ENCODE peak calls at places on chromosomes 16 and 17, in four cellular contexts. One of them, this sample, is unnamed.
A peak's percentile ranks its signal among the peaks of the same experiment; 100 is the strongest.

GRCh38 chr16:13561276-13561675 is 358.7 kb upstream of the ERCC4 start:
- DNase-seq in H9: no peak
- DNase-seq in activated B cell treated with CpG ODN at 0.5 μM for 24 hours: no peak
- DNase-seq in IMR-90: no peak
- DNase-seq in this sample: no peak

GRCh38 chr17:67830440-67830839 is 5.1 kb downstream of the BPTF start:
- DNase-seq in H9: peak; percentile 50
- DNase-seq in activated B cell treated with CpG ODN at 0.5 μM for 24 hours: no peak
- DNase-seq in IMR-90: no peak
- DNase-seq in this sample: no peak

GRCh38 chr17:8004899-8005298 is 2.5 kb downstream of the GUCY2D start:
- DNase-seq in H9: no peak
- DNase-seq in activated B cell treated with CpG ODN at 0.5 μM for 24 hours: no peak
- DNase-seq in IMR-90: peak; percentile 79
- DNase-seq in this sample: no peak

GRCh38 chr17:12024332-12024731 is 3.7 kb downstream of the MAP2K4 start:
- DNase-seq in H9: no peak
- DNase-seq in activated B cell treated with CpG ODN at 0.5 μM for 24 hours: no peak
- DNase-seq in IMR-90: peak; percentile 73
- DNase-seq in this sample: no peak

GRCh38 chr16:88389191-88389590 is 6.4 kb downstream of the ZNF469 start:
- DNase-seq in H9: no peak
- DNase-seq in activated B cell treated with CpG ODN at 0.5 μM for 24 hours: no peak
- DNase-seq in IMR-90: no peak
- DNase-seq in this sample: no peak

GRCh38 chr17:58084317-58084981 is 1.2 kb downstream of the DYNLL2 start:
- DNase-seq in H9: peak; percentile 64
- DNase-seq in activated B cell treated with CpG ODN at 0.5 μM for 24 hours: no peak
- DNase-seq in IMR-90: no peak
- DNase-seq in this sample: peak; percentile 19

GRCh38 chr17:82889496-82890338 is 49.9 kb upstream of the ZNF750 start:
- DNase-seq in H9: no peak
- DNase-seq in activated B cell treated with CpG ODN at 0.5 μM for 24 hours: no peak
- DNase-seq in IMR-90: no peak
- DNase-seq in this sample: no peak

GRCh38 chr17:20852541-20853370 is 190.1 kb downstream of the USP22 start:
- DNase-seq in H9: peak; percentile 85
- DNase-seq in activated B cell treated with CpG ODN at 0.5 μM for 24 hours: no peak
- DNase-seq in IMR-90: no peak
- DNase-seq in this sample: no peak

GRCh38 chr16:25060920-25061319 is 45.8 kb upstream of the ARHGAP17 start:
- DNase-seq in H9: no peak
- DNase-seq in activated B cell treated with CpG ODN at 0.5 μM for 24 hours: no peak
- DNase-seq in IMR-90: peak; percentile 31
- DNase-seq in this sample: no peak

GRCh38 chr16:15035163-15035729 is 20.6 kb downstream of the NTAN1 start:
- DNase-seq in H9: no peak
- DNase-seq in activated B cell treated with CpG ODN at 0.5 μM for 24 hours: no peak
- DNase-seq in IMR-90: no peak
- DNase-seq in this sample: no peak

GRCh38 chr17:81285894-81286293 is 9.2 kb downstream of the SLC38A10 start:
- DNase-seq in H9: no peak
- DNase-seq in activated B cell treated with CpG ODN at 0.5 μM for 24 hours: no peak
- DNase-seq in IMR-90: no peak
- DNase-seq in this sample: no peak

GRCh38 chr16:82761236-82761635 is 134.5 kb downstream of the CDH13 start:
- DNase-seq in H9: no peak
- DNase-seq in activated B cell treated with CpG ODN at 0.5 μM for 24 hours: no peak
- DNase-seq in IMR-90: peak; percentile 74
- DNase-seq in this sample: no peak

GRCh38 chr16:86771506-86772230 is 193.3 kb downstream of the FOXL1 start:
- DNase-seq in H9: no peak
- DNase-seq in activated B cell treated with CpG ODN at 0.5 μM for 24 hours: no peak
- DNase-seq in IMR-90: peak; percentile 17
- DNase-seq in this sample: no peak

GRCh38 chr17:82408288-82408937 is 9.7 kb upstream of the HEXD start:
- DNase-seq in H9: no peak
- DNase-seq in activated B cell treated with CpG ODN at 0.5 μM for 24 hours: no peak
- DNase-seq in IMR-90: no peak
- DNase-seq in this sample: no peak

GRCh38 chr16:3793161-3793576 is 75.8 kb upstream of the TRAP1 start:
- DNase-seq in H9: no peak
- DNase-seq in activated B cell treated with CpG ODN at 0.5 μM for 24 hours: no peak
- DNase-seq in IMR-90: no peak
- DNase-seq in this sample: no peak

GRCh38 chr16:75761111-75761510 is 34.8 kb upstream of the CPHXL start:
- DNase-seq in H9: no peak
- DNase-seq in activated B cell treated with CpG ODN at 0.5 μM for 24 hours: no peak
- DNase-seq in IMR-90: peak; percentile 11
- DNase-seq in this sample: no peak

GRCh38 chr17:81807839-81808238 is 3.9 kb downstream of the GCGR start:
- DNase-seq in H9: no peak
- DNase-seq in activated B cell treated with CpG ODN at 0.5 μM for 24 hours: no peak
- DNase-seq in IMR-90: no peak
- DNase-seq in this sample: no peak

GRCh38 chr16:11583889-11584565 is 2.7 kb downstream of the LITAF start:
- DNase-seq in H9: no peak
- DNase-seq in activated B cell treated with CpG ODN at 0.5 μM for 24 hours: no peak
- DNase-seq in IMR-90: no peak
- DNase-seq in this sample: no peak

GRCh38 chr17:61583242-61583641 is 7.8 kb downstream of the NACA2 start:
- DNase-seq in H9: no peak
- DNase-seq in activated B cell treated with CpG ODN at 0.5 μM for 24 hours: no peak
- DNase-seq in IMR-90: peak; percentile 83
- DNase-seq in this sample: no peak

GRCh38 chr17:27489045-27489715 is 32.9 kb downstream of the KSR1 start:
- DNase-seq in H9: no peak
- DNase-seq in activated B cell treated with CpG ODN at 0.5 μM for 24 hours: no peak
- DNase-seq in IMR-90: peak; percentile 59
- DNase-seq in this sample: no peak

GRCh38 chr17:50955667-50956120 is 89.5 kb upstream of the TOB1 start:
- DNase-seq in H9: no peak
- DNase-seq in activated B cell treated with CpG ODN at 0.5 μM for 24 hours: no peak
- DNase-seq in IMR-90: no peak
- DNase-seq in this sample: peak; percentile 2

GRCh38 chr16:50614956-50615727 is 66.0 kb downstream of the SNX20 start:
- DNase-seq in H9: no peak
- DNase-seq in activated B cell treated with CpG ODN at 0.5 μM for 24 hours: no peak
- DNase-seq in IMR-90: no peak
- DNase-seq in this sample: no peak

GRCh38 chr17:56262854-56263253 is 109.6 kb downstream of the ANKFN1 start:
- DNase-seq in H9: no peak
- DNase-seq in activated B cell treated with CpG ODN at 0.5 μM for 24 hours: no peak
- DNase-seq in IMR-90: peak; percentile 7
- DNase-seq in this sample: no peak

DNA sequence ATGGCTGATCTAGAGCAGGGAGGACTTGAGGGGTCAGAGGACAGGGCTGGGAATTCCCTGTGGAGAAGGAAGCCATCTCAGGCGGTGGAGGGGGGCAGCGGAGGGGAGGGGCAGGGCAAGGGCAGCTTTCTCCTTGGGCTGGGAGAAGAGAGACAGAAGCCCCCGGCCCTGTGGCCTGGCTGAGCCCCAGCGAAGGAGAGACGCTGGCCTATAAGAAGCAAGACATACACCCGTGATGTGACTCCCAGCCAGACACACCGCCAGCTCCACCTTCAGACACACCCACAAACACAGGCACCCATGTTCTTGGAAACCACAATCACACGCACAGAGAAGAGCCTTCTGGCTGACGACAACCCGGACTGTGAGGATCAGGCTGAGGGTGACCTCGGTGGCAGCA is 10.0 kb downstream of the TRPV3 start:
- DNase-seq in H9: peak; percentile 22
- DNase-seq in activated B cell treated with CpG ODN at 0.5 μM for 24 hours: no peak
- DNase-seq in IMR-90: no peak
- DNase-seq in this sample: no peak
- TF ChIP-seq CTCF in H9: no peak
- TF ChIP-seq CTCF in activated B cell treated with CpG ODN at 0.5 μM for 24 hours: no peak
- TF ChIP-seq CTCF in IMR-90: no peak
- TF ChIP-seq CTCF in this sample: no peak

GRCh38 chr17:80125656-80126448 is 21.1 kb downstream of the EIF4A3 start:
- DNase-seq in H9: no peak
- DNase-seq in activated B cell treated with CpG ODN at 0.5 μM for 24 hours: no peak
- DNase-seq in IMR-90: peak; percentile 72
- DNase-seq in this sample: no peak

GRCh38 chr17:80123791-80124190 is 22.4 kb downstream of the GAA start:
- DNase-seq in H9: peak; percentile 40
- DNase-seq in activated B cell treated with CpG ODN at 0.5 μM for 24 hours: no peak
- DNase-seq in IMR-90: peak; percentile 75
- DNase-seq in this sample: no peak

GRCh38 chr17:80126449-80126715 is 20.5 kb downstream of the EIF4A3 start:
- DNase-seq in H9: no peak
- DNase-seq in activated B cell treated with CpG ODN at 0.5 μM for 24 hours: no peak
- DNase-seq in IMR-90: no peak
- DNase-seq in this sample: no peak

GRCh38 chr17:80122926-80123505 is 21.6 kb downstream of the GAA start:
- DNase-seq in H9: peak; percentile 35
- DNase-seq in activated B cell treated with CpG ODN at 0.5 μM for 24 hours: no peak
- DNase-seq in IMR-90: no peak
- DNase-seq in this sample: no peak

GRCh38 chr17:80124351-80124981 is 22.5 kb downstream of the EIF4A3 start:
- DNase-seq in H9: peak; percentile 93
- DNase-seq in activated B cell treated with CpG ODN at 0.5 μM for 24 hours: peak; percentile 12
- DNase-seq in IMR-90: peak; percentile 64
- DNase-seq in this sample: no peak
- TF ChIP-seq CTCF in H9: peak; percentile 88
- TF ChIP-seq CTCF in activated B cell treated with CpG ODN at 0.5 μM for 24 hours: no peak
- TF ChIP-seq CTCF in IMR-90: peak; percentile 30
- TF ChIP-seq CTCF in this sample: no peak

GRCh38 chr16:67199011-67199807 is at the start of gene ELMO3:
- DNase-seq in H9: peak; percentile 92
- DNase-seq in activated B cell treated with CpG ODN at 0.5 μM for 24 hours: no peak
- DNase-seq in IMR-90: no peak
- DNase-seq in this sample: no peak
- TF ChIP-seq CTCF in H9: peak; percentile 73
- TF ChIP-seq CTCF in activated B cell treated with CpG ODN at 0.5 μM for 24 hours: no peak
- TF ChIP-seq CTCF in IMR-90: peak; percentile 33
- TF ChIP-seq CTCF in this sample: no peak

DNA sequence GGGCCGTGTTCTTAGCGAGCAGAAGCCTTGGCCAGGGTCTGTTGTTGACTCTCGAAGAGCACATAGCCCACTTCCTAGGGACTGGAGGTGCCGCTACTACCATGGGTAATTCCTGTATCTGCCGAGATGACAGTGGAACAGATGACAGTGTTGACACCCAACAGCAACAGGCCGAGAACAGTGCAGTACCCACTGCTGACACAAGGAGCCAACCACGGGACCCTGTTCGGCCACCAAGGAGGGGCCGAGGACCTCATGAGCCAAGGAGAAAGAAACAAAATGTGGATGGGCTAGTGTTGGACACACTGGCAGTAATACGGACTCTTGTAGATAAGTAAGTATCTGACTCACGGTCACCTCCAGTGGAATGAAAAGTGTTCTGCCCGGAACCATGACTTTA is 18.5 kb downstream of the RSPRY1 start:
- DNase-seq in H9: peak; percentile 45
- DNase-seq in activated B cell treated with CpG ODN at 0.5 μM for 24 hours: no peak
- DNase-seq in IMR-90: no peak
- DNase-seq in this sample: no peak
- TF ChIP-seq CTCF in H9: peak; percentile 48
- TF ChIP-seq CTCF in activated B cell treated with CpG ODN at 0.5 μM for 24 hours: no peak
- TF ChIP-seq CTCF in IMR-90: no peak
- TF ChIP-seq CTCF in this sample: no peak

GRCh38 chr16:22813223-22813945 is 578 bp upstream of the HS3ST2 start:
- DNase-seq in H9: peak; percentile 88
- DNase-seq in activated B cell treated with CpG ODN at 0.5 μM for 24 hours: no peak
- DNase-seq in IMR-90: peak; percentile 7
- DNase-seq in this sample: no peak

GRCh38 chr16:22815863-22816262 is 1.9 kb downstream of the HS3ST2 start:
- DNase-seq in H9: no peak
- DNase-seq in activated B cell treated with CpG ODN at 0.5 μM for 24 hours: no peak
- DNase-seq in IMR-90: no peak
- DNase-seq in this sample: no peak

GRCh38 chr16:22816475-22816874 is 2.5 kb downstream of the HS3ST2 start:
- DNase-seq in H9: no peak
- DNase-seq in activated B cell treated with CpG ODN at 0.5 μM for 24 hours: no peak
- DNase-seq in IMR-90: no peak
- DNase-seq in this sample: no peak

GRCh38 chr16:22814330-22815105 is 556 bp downstream of the HS3ST2 start:
- DNase-seq in H9: peak; percentile 57
- DNase-seq in activated B cell treated with CpG ODN at 0.5 μM for 24 hours: no peak
- DNase-seq in IMR-90: no peak
- DNase-seq in this sample: no peak

DNA sequence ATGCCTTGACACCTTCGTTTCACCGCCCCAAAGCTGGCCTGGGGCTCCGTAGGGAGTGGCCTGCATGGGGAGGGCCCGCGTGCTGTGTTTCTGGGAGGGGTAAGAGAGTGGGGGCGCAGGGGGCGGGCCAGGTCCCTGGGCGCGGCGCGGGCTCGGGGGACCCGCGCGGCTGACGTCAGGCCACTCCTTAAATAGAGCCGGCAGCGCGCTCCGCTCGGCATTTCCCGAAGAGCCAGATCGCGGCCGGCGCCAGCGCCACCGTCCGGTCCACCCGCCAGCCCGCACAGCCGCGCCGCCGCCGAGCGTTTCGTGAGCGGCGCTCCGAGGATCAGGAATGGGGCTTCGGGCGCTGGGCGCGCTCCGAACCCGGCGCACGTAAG is at the start of gene HS3ST2:
- DNase-seq in H9: peak; percentile 68
- DNase-seq in activated B cell treated with CpG ODN at 0.5 μM for 24 hours: no peak
- DNase-seq in IMR-90: no peak
- DNase-seq in this sample: no peak
- TF ChIP-seq CTCF in H9: peak; percentile 65
- TF ChIP-seq CTCF in activated B cell treated with CpG ODN at 0.5 μM for 24 hours: no peak
- TF ChIP-seq CTCF in IMR-90: no peak
- TF ChIP-seq CTCF in this sample: no peak